ENCODE peak calls at places on chromosomes 2 and 18, in ten cellular contexts. One of them, this sample, is unnamed.
A peak's percentile ranks its signal among the peaks of the same experiment; 100 is the strongest.

GRCh38 chr2:62920070-62920469 is 130.6 kb upstream of the OTX1 start:
- DNase-seq in body of pancreas: no peak
- DNase-seq in posterior vena cava: no peak
- DNase-seq in H54: no peak
- DNase-seq in AG08396: no peak
- DNase-seq in fibroblast of lung: no peak
- DNase-seq in fibroblast of pulmonary artery: peak; percentile 16
- DNase-seq in AG04450: no peak
- DNase-seq in EH: peak; percentile 60
- DNase-seq in EL: peak; percentile 42
- DNase-seq in this sample: no peak

GRCh38 chr18:48166971-48167370 is 236.5 kb upstream of the SMAD2 start:
- DNase-seq in body of pancreas: no peak
- DNase-seq in posterior vena cava: no peak
- DNase-seq in H54: no peak
- DNase-seq in AG08396: no peak
- DNase-seq in fibroblast of lung: no peak
- DNase-seq in fibroblast of pulmonary artery: peak; percentile 14
- DNase-seq in AG04450: no peak
- DNase-seq in EH: no peak
- DNase-seq in EL: no peak
- DNase-seq in this sample: no peak

GRCh38 chr18:75612491-75612890 is 185.0 kb upstream of the SMIM21 start:
- DNase-seq in body of pancreas: no peak
- DNase-seq in posterior vena cava: no peak
- DNase-seq in H54: no peak
- DNase-seq in AG08396: no peak
- DNase-seq in fibroblast of lung: no peak
- DNase-seq in fibroblast of pulmonary artery: no peak
- DNase-seq in AG04450: no peak
- DNase-seq in EH: peak; percentile 3
- DNase-seq in EL: no peak
- DNase-seq in this sample: no peak

GRCh38 chr18:525066-525797 is 24.7 kb upstream of the COLEC12 start:
- DNase-seq in body of pancreas: no peak
- DNase-seq in posterior vena cava: no peak
- DNase-seq in H54: peak; percentile 55
- DNase-seq in AG08396: peak; percentile 32
- DNase-seq in fibroblast of lung: peak; percentile 55
- DNase-seq in fibroblast of pulmonary artery: peak; percentile 70
- DNase-seq in AG04450: peak; percentile 13
- DNase-seq in EH: peak; percentile 84
- DNase-seq in EL: peak; percentile 81
- DNase-seq in this sample: peak; percentile 60

GRCh38 chr2:105102963-105103421 is 65.1 kb downstream of the MRPS9 start:
- DNase-seq in body of pancreas: no peak
- DNase-seq in posterior vena cava: no peak
- DNase-seq in H54: peak; percentile 85
- DNase-seq in AG08396: peak; percentile 81
- DNase-seq in fibroblast of lung: peak; percentile 15
- DNase-seq in fibroblast of pulmonary artery: peak; percentile 41
- DNase-seq in AG04450: peak; percentile 66
- DNase-seq in EH: peak; percentile 84
- DNase-seq in EL: peak; percentile 88
- DNase-seq in this sample: peak; percentile 74

GRCh38 chr2:240717181-240717641 is 25.5 kb downstream of the AQP12A start:
- DNase-seq in body of pancreas: no peak
- DNase-seq in posterior vena cava: no peak
- DNase-seq in H54: no peak
- DNase-seq in AG08396: no peak
- DNase-seq in fibroblast of lung: no peak
- DNase-seq in fibroblast of pulmonary artery: no peak
- DNase-seq in AG04450: no peak
- DNase-seq in EH: no peak
- DNase-seq in EL: no peak
- DNase-seq in this sample: no peak

GRCh38 chr2:203551653-203552250 is 16.7 kb upstream of the RAPH1 start:
- DNase-seq in body of pancreas: peak; percentile 29
- DNase-seq in posterior vena cava: no peak
- DNase-seq in H54: no peak
- DNase-seq in AG08396: no peak
- DNase-seq in fibroblast of lung: peak; percentile 10
- DNase-seq in fibroblast of pulmonary artery: peak; percentile 85
- DNase-seq in AG04450: no peak
- DNase-seq in EH: peak; percentile 27
- DNase-seq in EL: peak; percentile 21
- DNase-seq in this sample: no peak

GRCh38 chr2:199136681-199137080 is 321.1 kb downstream of the SATB2 start:
- DNase-seq in body of pancreas: no peak
- DNase-seq in posterior vena cava: no peak
- DNase-seq in H54: peak; percentile 31
- DNase-seq in AG08396: peak; percentile 38
- DNase-seq in fibroblast of lung: peak; percentile 70
- DNase-seq in fibroblast of pulmonary artery: peak; percentile 27
- DNase-seq in AG04450: peak; percentile 67
- DNase-seq in EH: peak; percentile 71
- DNase-seq in EL: peak; percentile 78
- DNase-seq in this sample: peak; percentile 30

GRCh38 chr2:173657996-173658717 is 303.5 kb downstream of the CDCA7 start:
- DNase-seq in body of pancreas: no peak
- DNase-seq in posterior vena cava: no peak
- DNase-seq in H54: peak; percentile 67
- DNase-seq in AG08396: peak; percentile 87
- DNase-seq in fibroblast of lung: peak; percentile 95
- DNase-seq in fibroblast of pulmonary artery: peak; percentile 94
- DNase-seq in AG04450: peak; percentile 87
- DNase-seq in EH: peak; percentile 95
- DNase-seq in EL: peak; percentile 94
- DNase-seq in this sample: peak; percentile 92

GRCh38 chr2:112542974-112543760 is 902 bp downstream of the POLR1B start:
- DNase-seq in body of pancreas: no peak
- DNase-seq in posterior vena cava: no peak
- DNase-seq in H54: peak; percentile 15
- DNase-seq in AG08396: no peak
- DNase-seq in fibroblast of lung: peak; percentile 13
- DNase-seq in fibroblast of pulmonary artery: peak; percentile 10
- DNase-seq in AG04450: no peak
- DNase-seq in EH: peak; percentile 26
- DNase-seq in EL: peak; percentile 40
- DNase-seq in this sample: peak; percentile 21

GRCh38 chr2:108492364-108492763 is 41.9 kb upstream of the LIMS1 start:
- DNase-seq in body of pancreas: no peak
- DNase-seq in posterior vena cava: no peak
- DNase-seq in H54: peak; percentile 32
- DNase-seq in AG08396: peak; percentile 32
- DNase-seq in fibroblast of lung: peak; percentile 95
- DNase-seq in fibroblast of pulmonary artery: peak; percentile 95
- DNase-seq in AG04450: peak; percentile 70
- DNase-seq in EH: peak; percentile 86
- DNase-seq in EL: peak; percentile 85
- DNase-seq in this sample: peak; percentile 46

GRCh38 chr2:42116195-42117181 is 52.7 kb upstream of the EML4 start:
- DNase-seq in body of pancreas: no peak
- DNase-seq in posterior vena cava: no peak
- DNase-seq in H54: no peak
- DNase-seq in AG08396: no peak
- DNase-seq in fibroblast of lung: peak; percentile 58
- DNase-seq in fibroblast of pulmonary artery: peak; percentile 65
- DNase-seq in AG04450: no peak
- DNase-seq in EH: peak; percentile 78
- DNase-seq in EL: peak; percentile 45
- DNase-seq in this sample: peak; percentile 79

GRCh38 chr2:142040554-142040953 is 90.3 kb downstream of the LRP1B start:
- DNase-seq in body of pancreas: no peak
- DNase-seq in posterior vena cava: no peak
- DNase-seq in H54: no peak
- DNase-seq in AG08396: no peak
- DNase-seq in fibroblast of lung: no peak
- DNase-seq in fibroblast of pulmonary artery: no peak
- DNase-seq in AG04450: no peak
- DNase-seq in EH: no peak
- DNase-seq in EL: no peak
- DNase-seq in this sample: no peak

GRCh38 chr18:46392576-46392975 is 264.4 kb downstream of the LOXHD1 start:
- DNase-seq in body of pancreas: no peak
- DNase-seq in posterior vena cava: no peak
- DNase-seq in H54: no peak
- DNase-seq in AG08396: no peak
- DNase-seq in fibroblast of lung: no peak
- DNase-seq in fibroblast of pulmonary artery: no peak
- DNase-seq in AG04450: no peak
- DNase-seq in EH: no peak
- DNase-seq in EL: no peak
- DNase-seq in this sample: no peak

GRCh38 chr18:35406666-35407065 is 29.5 kb upstream of the ZNF396 start:
- DNase-seq in body of pancreas: no peak
- DNase-seq in posterior vena cava: no peak
- DNase-seq in H54: no peak
- DNase-seq in AG08396: no peak
- DNase-seq in fibroblast of lung: no peak
- DNase-seq in fibroblast of pulmonary artery: no peak
- DNase-seq in AG04450: no peak
- DNase-seq in EH: no peak
- DNase-seq in EL: no peak
- DNase-seq in this sample: no peak

GRCh38 chr2:71154798-71155197 is 24.4 kb downstream of the MPHOSPH10 start:
- DNase-seq in body of pancreas: no peak
- DNase-seq in posterior vena cava: no peak
- DNase-seq in H54: no peak
- DNase-seq in AG08396: no peak
- DNase-seq in fibroblast of lung: no peak
- DNase-seq in fibroblast of pulmonary artery: no peak
- DNase-seq in AG04450: no peak
- DNase-seq in EH: peak; percentile 13
- DNase-seq in EL: peak; percentile 13
- DNase-seq in this sample: no peak